ENCODE peak calls at places on chromosomes 12 and 14, in six cellular contexts. One of them, this sample, is unnamed.

GRCh38 chr12:473198-473597 is 13.5 kb downstream of the B4GALNT3 start:
- DNase-seq in fibroblast of pulmonary artery: no peak
- DNase-seq in ovary: no peak
- DNase-seq in stimulated activated CD4-positive, alpha-beta T cell treated with anti-CD3 and anti-CD28 coated beads, TNF-alpha, amount 100 ng/mL, for 48 hours: no peak
- DNase-seq in central memory CD8-positive, alpha-beta T cell: no peak
- DNase-seq in RCC 7860: no peak
- DNase-seq in this sample: no peak

GRCh38 chr14:35215110-35215872 is 76.9 kb upstream of the PSMA6 start:
- DNase-seq in ovary: no peak
- DNase-seq in RCC 7860: peak
- DNase-seq in stimulated activated CD4-positive, alpha-beta T cell treated with anti-CD3 and anti-CD28 coated beads, TNF-alpha, amount 100 ng/mL, for 48 hours: no peak
- DNase-seq in fibroblast of pulmonary artery: peak
- DNase-seq in central memory CD8-positive, alpha-beta T cell: no peak
- DNase-seq in this sample: no peak

GRCh38 chr14:56659964-56660551 is 80.5 kb downstream of the TMEM260 start:
- DNase-seq in ovary: no peak
- DNase-seq in stimulated activated CD4-positive, alpha-beta T cell treated with anti-CD3 and anti-CD28 coated beads, TNF-alpha, amount 100 ng/mL, for 48 hours: no peak
- DNase-seq in central memory CD8-positive, alpha-beta T cell: no peak
- DNase-seq in RCC 7860: peak
- DNase-seq in fibroblast of pulmonary artery: peak
- DNase-seq in this sample: no peak

GRCh38 chr14:22987291-22987690 is 4.9 kb upstream of the AJUBA start:
- DNase-seq in RCC 7860: no peak
- DNase-seq in ovary: no peak
- DNase-seq in fibroblast of pulmonary artery: no peak
- DNase-seq in stimulated activated CD4-positive, alpha-beta T cell treated with anti-CD3 and anti-CD28 coated beads, TNF-alpha, amount 100 ng/mL, for 48 hours: no peak
- DNase-seq in central memory CD8-positive, alpha-beta T cell: no peak
- DNase-seq in this sample: no peak

GRCh38 chr12:25789520-25789919 is 169.0 kb upstream of the RASSF8 start:
- DNase-seq in ovary: no peak
- DNase-seq in stimulated activated CD4-positive, alpha-beta T cell treated with anti-CD3 and anti-CD28 coated beads, TNF-alpha, amount 100 ng/mL, for 48 hours: no peak
- DNase-seq in central memory CD8-positive, alpha-beta T cell: no peak
- DNase-seq in RCC 7860: no peak
- DNase-seq in fibroblast of pulmonary artery: peak
- DNase-seq in this sample: no peak

GRCh38 chr14:60250318-60251035 is 1.5 kb downstream of the PPM1A start:
- DNase-seq in stimulated activated CD4-positive, alpha-beta T cell treated with anti-CD3 and anti-CD28 coated beads, TNF-alpha, amount 100 ng/mL, for 48 hours: no peak
- DNase-seq in fibroblast of pulmonary artery: peak
- DNase-seq in RCC 7860: peak
- DNase-seq in central memory CD8-positive, alpha-beta T cell: no peak
- DNase-seq in ovary: no peak
- DNase-seq in this sample: no peak

GRCh38 chr14:85487215-85487614 is 42.7 kb upstream of the FLRT2 start:
- DNase-seq in stimulated activated CD4-positive, alpha-beta T cell treated with anti-CD3 and anti-CD28 coated beads, TNF-alpha, amount 100 ng/mL, for 48 hours: no peak
- DNase-seq in central memory CD8-positive, alpha-beta T cell: no peak
- DNase-seq in fibroblast of pulmonary artery: no peak
- DNase-seq in ovary: no peak
- DNase-seq in RCC 7860: no peak
- DNase-seq in this sample: no peak

GRCh38 chr14:64947710-64948611 is 5.4 kb upstream of the GPX2 start:
- DNase-seq in fibroblast of pulmonary artery: no peak
- DNase-seq in central memory CD8-positive, alpha-beta T cell: no peak
- DNase-seq in ovary: no peak
- DNase-seq in RCC 7860: no peak
- DNase-seq in stimulated activated CD4-positive, alpha-beta T cell treated with anti-CD3 and anti-CD28 coated beads, TNF-alpha, amount 100 ng/mL, for 48 hours: no peak
- DNase-seq in this sample: no peak

GRCh38 chr12:77214136-77214535 is 148.8 kb upstream of the E2F7 start:
- DNase-seq in fibroblast of pulmonary artery: no peak
- DNase-seq in stimulated activated CD4-positive, alpha-beta T cell treated with anti-CD3 and anti-CD28 coated beads, TNF-alpha, amount 100 ng/mL, for 48 hours: no peak
- DNase-seq in ovary: no peak
- DNase-seq in RCC 7860: no peak
- DNase-seq in central memory CD8-positive, alpha-beta T cell: no peak
- DNase-seq in this sample: no peak

GRCh38 chr12:28759334-28759733 is 389.7 kb upstream of the FAR2 start:
- DNase-seq in stimulated activated CD4-positive, alpha-beta T cell treated with anti-CD3 and anti-CD28 coated beads, TNF-alpha, amount 100 ng/mL, for 48 hours: no peak
- DNase-seq in ovary: no peak
- DNase-seq in fibroblast of pulmonary artery: peak
- DNase-seq in central memory CD8-positive, alpha-beta T cell: no peak
- DNase-seq in RCC 7860: no peak
- DNase-seq in this sample: no peak

GRCh38 chr14:82759691-82760090 is 1226.0 kb upstream of the SEL1L start:
- DNase-seq in central memory CD8-positive, alpha-beta T cell: no peak
- DNase-seq in stimulated activated CD4-positive, alpha-beta T cell treated with anti-CD3 and anti-CD28 coated beads, TNF-alpha, amount 100 ng/mL, for 48 hours: no peak
- DNase-seq in fibroblast of pulmonary artery: no peak
- DNase-seq in RCC 7860: no peak
- DNase-seq in ovary: no peak
- DNase-seq in this sample: no peak

GRCh38 chr14:106872619-106873446 is 1346.5 kb downstream of the TMEM121 start:
- DNase-seq in RCC 7860: peak
- DNase-seq in fibroblast of pulmonary artery: no peak
- DNase-seq in ovary: peak
- DNase-seq in stimulated activated CD4-positive, alpha-beta T cell treated with anti-CD3 and anti-CD28 coated beads, TNF-alpha, amount 100 ng/mL, for 48 hours: peak
- DNase-seq in central memory CD8-positive, alpha-beta T cell: peak
- DNase-seq in this sample: peak

GRCh38 chr12:71128191-71128590 is 29.6 kb downstream of the TSPAN8 start:
- DNase-seq in stimulated activated CD4-positive, alpha-beta T cell treated with anti-CD3 and anti-CD28 coated beads, TNF-alpha, amount 100 ng/mL, for 48 hours: no peak
- DNase-seq in RCC 7860: no peak
- DNase-seq in central memory CD8-positive, alpha-beta T cell: no peak
- DNase-seq in fibroblast of pulmonary artery: peak
- DNase-seq in ovary: no peak
- DNase-seq in this sample: no peak

GRCh38 chr14:103969961-103970360 is 27.6 kb upstream of the RD3L start:
- DNase-seq in fibroblast of pulmonary artery: no peak
- DNase-seq in central memory CD8-positive, alpha-beta T cell: no peak
- DNase-seq in ovary: no peak
- DNase-seq in RCC 7860: no peak
- DNase-seq in stimulated activated CD4-positive, alpha-beta T cell treated with anti-CD3 and anti-CD28 coated beads, TNF-alpha, amount 100 ng/mL, for 48 hours: no peak
- DNase-seq in this sample: no peak

GRCh38 chr12:53803703-53804102 is 51.9 kb upstream of the CISTR start:
- DNase-seq in ovary: no peak
- DNase-seq in RCC 7860: no peak
- DNase-seq in fibroblast of pulmonary artery: no peak
- DNase-seq in stimulated activated CD4-positive, alpha-beta T cell treated with anti-CD3 and anti-CD28 coated beads, TNF-alpha, amount 100 ng/mL, for 48 hours: no peak
- DNase-seq in central memory CD8-positive, alpha-beta T cell: no peak
- DNase-seq in this sample: no peak